ENCODE peak calls at places on chromosomes 7 and 10, in eight cellular contexts. One of them, this sample, is unnamed. For H3K4me1, the result is how much of the 10 kb centered on the place peaks cover.

GRCh38 chr7:130393799-130394411 is 13.6 kb downstream of the CPA1 start:
- DNase-seq in mesendoderm: no peak
- DNase-seq in uterus: no peak
- DNase-seq in sigmoid colon: no peak
- DNase-seq in psoas muscle: no peak
- DNase-seq in naive thymus-derived CD4-positive, alpha-beta T cell: no peak
- DNase-seq in neural progenitor cell: no peak
- DNase-seq in hepatocyte: no peak
- DNase-seq in this sample: no peak

GRCh38 chr10:79248341-79248931 is 98.8 kb upstream of the PPIF start:
- DNase-seq in naive thymus-derived CD4-positive, alpha-beta T cell: peak
- DNase-seq in psoas muscle: no peak
- DNase-seq in uterus: peak
- DNase-seq in neural progenitor cell: no peak
- DNase-seq in hepatocyte: no peak
- DNase-seq in sigmoid colon: peak
- DNase-seq in mesendoderm: no peak
- DNase-seq in this sample: no peak

GRCh38 chr10:95312264-95312663 is 21.5 kb upstream of the PDLIM1 start:
- DNase-seq in neural progenitor cell: no peak
- DNase-seq in mesendoderm: no peak
- DNase-seq in hepatocyte: no peak
- DNase-seq in psoas muscle: no peak
- DNase-seq in naive thymus-derived CD4-positive, alpha-beta T cell: no peak
- DNase-seq in sigmoid colon: peak
- DNase-seq in uterus: no peak
- DNase-seq in this sample: no peak

GRCh38 chr7:112290065-112290464 is 83.6 kb downstream of the ZNF277 start:
- DNase-seq in hepatocyte: no peak
- DNase-seq in neural progenitor cell: no peak
- DNase-seq in mesendoderm: no peak
- DNase-seq in psoas muscle: no peak
- DNase-seq in sigmoid colon: no peak
- DNase-seq in uterus: no peak
- DNase-seq in naive thymus-derived CD4-positive, alpha-beta T cell: no peak
- DNase-seq in this sample: no peak

GRCh38 chr7:157760004-157760730 is 423.4 kb downstream of the DNAJB6 start:
- DNase-seq in uterus: no peak
- DNase-seq in naive thymus-derived CD4-positive, alpha-beta T cell: no peak
- DNase-seq in hepatocyte: no peak
- DNase-seq in mesendoderm: peak
- DNase-seq in neural progenitor cell: peak
- DNase-seq in sigmoid colon: no peak
- DNase-seq in psoas muscle: no peak
- DNase-seq in this sample: no peak

GRCh38 chr10:119022846-119023552 is 6.5 kb upstream of the NANOS1 start:
- DNase-seq in sigmoid colon: no peak
- DNase-seq in hepatocyte: no peak
- DNase-seq in uterus: no peak
- DNase-seq in naive thymus-derived CD4-positive, alpha-beta T cell: no peak
- DNase-seq in neural progenitor cell: no peak
- DNase-seq in psoas muscle: no peak
- DNase-seq in mesendoderm: peak
- DNase-seq in this sample: no peak

GRCh38 chr7:2175514-2175913 is 57.2 kb downstream of the MAD1L1 start:
- DNase-seq in naive thymus-derived CD4-positive, alpha-beta T cell: no peak
- DNase-seq in uterus: peak
- DNase-seq in hepatocyte: peak
- DNase-seq in sigmoid colon: no peak
- DNase-seq in mesendoderm: peak
- DNase-seq in psoas muscle: no peak
- DNase-seq in neural progenitor cell: no peak
- DNase-seq in this sample: no peak

GRCh38 chr7:155988421-155988820 is 176.2 kb upstream of the SHH start:
- DNase-seq in sigmoid colon: no peak
- DNase-seq in psoas muscle: no peak
- DNase-seq in hepatocyte: no peak
- DNase-seq in neural progenitor cell: no peak
- DNase-seq in uterus: no peak
- DNase-seq in mesendoderm: no peak
- DNase-seq in naive thymus-derived CD4-positive, alpha-beta T cell: no peak
- DNase-seq in this sample: no peak

GRCh38 chr10:32244421-32245207 is 102.3 kb downstream of the EPC1 start:
- DNase-seq in uterus: no peak
- DNase-seq in hepatocyte: peak
- DNase-seq in neural progenitor cell: no peak
- DNase-seq in sigmoid colon: no peak
- DNase-seq in mesendoderm: no peak
- DNase-seq in naive thymus-derived CD4-positive, alpha-beta T cell: no peak
- DNase-seq in psoas muscle: no peak
- DNase-seq in this sample: no peak

GRCh38 chr7:74324499-74325229 is 35.5 kb downstream of the CLIP2 start:
- DNase-seq in sigmoid colon: peak
- DNase-seq in uterus: peak
- DNase-seq in psoas muscle: no peak
- DNase-seq in naive thymus-derived CD4-positive, alpha-beta T cell: no peak
- DNase-seq in neural progenitor cell: no peak
- DNase-seq in mesendoderm: no peak
- DNase-seq in hepatocyte: no peak
- DNase-seq in this sample: no peak

GRCh38 chr7:108424013-108424412 is 32.2 kb downstream of the NRCAM start:
- DNase-seq in hepatocyte: no peak
- DNase-seq in uterus: no peak
- DNase-seq in mesendoderm: no peak
- DNase-seq in sigmoid colon: no peak
- DNase-seq in psoas muscle: no peak
- DNase-seq in neural progenitor cell: no peak
- DNase-seq in naive thymus-derived CD4-positive, alpha-beta T cell: no peak
- DNase-seq in this sample: no peak

GRCh38 chr10:5910323-5911100 is 20.5 kb downstream of the FBH1 start:
- DNase-seq in hepatocyte: no peak
- DNase-seq in sigmoid colon: peak
- DNase-seq in psoas muscle: no peak
- DNase-seq in mesendoderm: no peak
- DNase-seq in uterus: no peak
- DNase-seq in neural progenitor cell: no peak
- DNase-seq in naive thymus-derived CD4-positive, alpha-beta T cell: no peak
- DNase-seq in this sample: no peak

GRCh38 chr7:44709945-44710596 is 38.6 kb upstream of the ZMIZ2 start:
- DNase-seq in hepatocyte: no peak
- DNase-seq in sigmoid colon: peak
- DNase-seq in mesendoderm: no peak
- DNase-seq in neural progenitor cell: no peak
- DNase-seq in psoas muscle: no peak
- DNase-seq in uterus: no peak
- DNase-seq in naive thymus-derived CD4-positive, alpha-beta T cell: no peak
- DNase-seq in this sample: no peak

GRCh38 chr7:18019562-18019961 is 8.1 kb downstream of the PRPS1L1 start:
- DNase-seq in psoas muscle: no peak
- DNase-seq in naive thymus-derived CD4-positive, alpha-beta T cell: no peak
- DNase-seq in neural progenitor cell: no peak
- DNase-seq in mesendoderm: peak
- DNase-seq in sigmoid colon: no peak
- DNase-seq in hepatocyte: peak
- DNase-seq in uterus: no peak
- DNase-seq in this sample: no peak

GRCh38 chr7:99090811-99091582 is 52.9 kb downstream of the SMURF1 start:
- DNase-seq in naive thymus-derived CD4-positive, alpha-beta T cell: no peak
- DNase-seq in uterus: no peak
- DNase-seq in hepatocyte: no peak
- DNase-seq in neural progenitor cell: no peak
- DNase-seq in mesendoderm: peak
- DNase-seq in sigmoid colon: no peak
- DNase-seq in psoas muscle: no peak
- DNase-seq in this sample: no peak

GRCh38 chr10:63700209-63700934 is 179.2 kb downstream of the REEP3 start:
- DNase-seq in naive thymus-derived CD4-positive, alpha-beta T cell: no peak
- DNase-seq in hepatocyte: peak
- DNase-seq in sigmoid colon: no peak
- DNase-seq in psoas muscle: peak
- DNase-seq in neural progenitor cell: no peak
- DNase-seq in mesendoderm: no peak
- DNase-seq in uterus: peak
- DNase-seq in this sample: no peak

GRCh38 chr7:22418251-22419046 is 61.5 kb upstream of the RAPGEF5 start:
- DNase-seq in naive thymus-derived CD4-positive, alpha-beta T cell: no peak
- DNase-seq in psoas muscle: no peak
- DNase-seq in uterus: no peak
- DNase-seq in hepatocyte: no peak
- DNase-seq in neural progenitor cell: no peak
- DNase-seq in mesendoderm: no peak
- DNase-seq in sigmoid colon: no peak
- DNase-seq in this sample: no peak

GRCh38 chr10:111479966-111480365 is 403.1 kb downstream of the ADRA2A start:
- DNase-seq in naive thymus-derived CD4-positive, alpha-beta T cell: no peak
- DNase-seq in hepatocyte: no peak
- DNase-seq in sigmoid colon: no peak
- DNase-seq in uterus: no peak
- DNase-seq in neural progenitor cell: no peak
- DNase-seq in mesendoderm: peak
- DNase-seq in psoas muscle: no peak
- DNase-seq in this sample: no peak

GRCh38 chr10:105185101-105185500 is 544.0 kb downstream of the SORCS3 start:
- DNase-seq in naive thymus-derived CD4-positive, alpha-beta T cell: no peak
- DNase-seq in hepatocyte: no peak
- DNase-seq in psoas muscle: no peak
- DNase-seq in neural progenitor cell: no peak
- DNase-seq in uterus: no peak
- DNase-seq in sigmoid colon: no peak
- DNase-seq in mesendoderm: no peak
- DNase-seq in this sample: no peak

GRCh38 chr7:108358553-108358952 is 97.7 kb downstream of the NRCAM start:
- DNase-seq in hepatocyte: peak
- DNase-seq in uterus: no peak
- DNase-seq in sigmoid colon: no peak
- DNase-seq in psoas muscle: no peak
- DNase-seq in mesendoderm: peak
- DNase-seq in neural progenitor cell: no peak
- DNase-seq in naive thymus-derived CD4-positive, alpha-beta T cell: no peak
- DNase-seq in this sample: no peak

GRCh38 chr7:19442016-19442785 is 266.6 kb downstream of the POLR1F start:
- DNase-seq in neural progenitor cell: peak
- DNase-seq in hepatocyte: peak
- DNase-seq in uterus: no peak
- DNase-seq in psoas muscle: no peak
- DNase-seq in sigmoid colon: no peak
- DNase-seq in mesendoderm: peak
- DNase-seq in naive thymus-derived CD4-positive, alpha-beta T cell: no peak
- DNase-seq in this sample: no peak

GRCh38 chr7:105656922-105657521 is 75.7 kb upstream of the EFCAB10 start:
- DNase-seq in neural progenitor cell: peak
- DNase-seq in hepatocyte: no peak
- DNase-seq in sigmoid colon: peak
- DNase-seq in naive thymus-derived CD4-positive, alpha-beta T cell: peak
- DNase-seq in psoas muscle: no peak
- DNase-seq in mesendoderm: peak
- DNase-seq in uterus: no peak
- DNase-seq in this sample: no peak

GRCh38 chr7:130899638-130900401 is 165.8 kb upstream of the KLF14 start:
- DNase-seq in naive thymus-derived CD4-positive, alpha-beta T cell: no peak
- DNase-seq in neural progenitor cell: no peak
- DNase-seq in uterus: no peak
- DNase-seq in mesendoderm: no peak
- DNase-seq in hepatocyte: peak
- DNase-seq in sigmoid colon: no peak
- DNase-seq in psoas muscle: no peak
- DNase-seq in this sample: no peak

GRCh38 chr7:144821069-144821468 is 14.8 kb downstream of the TPK1 start:
- DNase-seq in uterus: no peak
- DNase-seq in mesendoderm: no peak
- DNase-seq in psoas muscle: no peak
- DNase-seq in hepatocyte: no peak
- DNase-seq in neural progenitor cell: no peak
- DNase-seq in naive thymus-derived CD4-positive, alpha-beta T cell: no peak
- DNase-seq in sigmoid colon: no peak
- DNase-seq in this sample: no peak

GRCh38 chr7:28200598-28200997 is 20.0 kb upstream of the JAZF1 start:
- DNase-seq in sigmoid colon: no peak
- DNase-seq in uterus: no peak
- DNase-seq in naive thymus-derived CD4-positive, alpha-beta T cell: no peak
- DNase-seq in neural progenitor cell: no peak
- DNase-seq in hepatocyte: no peak
- DNase-seq in mesendoderm: no peak
- DNase-seq in psoas muscle: no peak
- DNase-seq in this sample: no peak

DNA sequence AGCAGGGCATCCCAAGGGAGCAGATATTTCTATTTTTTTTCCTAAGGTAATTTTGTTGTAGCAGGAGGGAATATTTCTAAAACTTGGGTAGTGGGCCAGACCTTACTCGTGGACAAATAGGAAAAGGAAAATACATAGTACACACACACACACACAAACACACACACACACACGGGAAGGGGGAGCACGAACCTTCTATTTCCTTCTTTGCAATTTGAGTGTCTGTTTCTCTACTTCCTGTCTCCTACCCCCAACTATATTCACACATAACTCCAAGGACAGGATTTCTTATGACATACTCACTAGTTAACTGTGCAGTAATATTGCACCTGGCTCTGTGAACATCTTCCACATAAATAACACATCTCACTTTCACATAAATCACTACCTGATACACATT is 4.4 kb downstream of the LDB1 start:
- DNase-seq in uterus: no peak
- DNase-seq in naive thymus-derived CD4-positive, alpha-beta T cell: no peak
- DNase-seq in mesendoderm: no peak
- DNase-seq in hepatocyte: no peak
- DNase-seq in neural progenitor cell: no peak
- DNase-seq in sigmoid colon: no peak
- DNase-seq in psoas muscle: no peak
- DNase-seq in this sample: no peak
- H3K4me1 ChIP-seq in uterus: under half
- H3K4me1 ChIP-seq in naive thymus-derived CD4-positive, alpha-beta T cell: half or more
- H3K4me1 ChIP-seq in mesendoderm: under half
- H3K4me1 ChIP-seq in hepatocyte: half or more
- H3K4me1 ChIP-seq in neural progenitor cell: half or more
- H3K4me1 ChIP-seq in sigmoid colon: under half
- H3K4me1 ChIP-seq in psoas muscle: half or more
- H3K4me1 ChIP-seq in this sample: half or more

GRCh38 chr7:87877641-87878040 is 1.3 kb downstream of the DBF4 start:
- DNase-seq in psoas muscle: no peak
- DNase-seq in mesendoderm: no peak
- DNase-seq in sigmoid colon: no peak
- DNase-seq in neural progenitor cell: no peak
- DNase-seq in hepatocyte: no peak
- DNase-seq in naive thymus-derived CD4-positive, alpha-beta T cell: no peak
- DNase-seq in uterus: no peak
- DNase-seq in this sample: no peak
- H3K4me1 ChIP-seq in psoas muscle: under half
- H3K4me1 ChIP-seq in mesendoderm: under half
- H3K4me1 ChIP-seq in sigmoid colon: under half
- H3K4me1 ChIP-seq in neural progenitor cell: under half
- H3K4me1 ChIP-seq in hepatocyte: under half
- H3K4me1 ChIP-seq in naive thymus-derived CD4-positive, alpha-beta T cell: under half
- H3K4me1 ChIP-seq in uterus: under half
- H3K4me1 ChIP-seq in this sample: under half

GRCh38 chr10:124109261-124109660 is 15.9 kb upstream of the CHST15 start:
- DNase-seq in neural progenitor cell: no peak
- DNase-seq in mesendoderm: no peak
- DNase-seq in uterus: no peak
- DNase-seq in hepatocyte: no peak
- DNase-seq in psoas muscle: no peak
- DNase-seq in sigmoid colon: no peak
- DNase-seq in naive thymus-derived CD4-positive, alpha-beta T cell: no peak
- DNase-seq in this sample: no peak
- H3K4me1 ChIP-seq in neural progenitor cell: under half
- H3K4me1 ChIP-seq in mesendoderm: under half
- H3K4me1 ChIP-seq in uterus: under half
- H3K4me1 ChIP-seq in hepatocyte: under half
- H3K4me1 ChIP-seq in psoas muscle: under half
- H3K4me1 ChIP-seq in sigmoid colon: under half
- H3K4me1 ChIP-seq in naive thymus-derived CD4-positive, alpha-beta T cell: under half
- H3K4me1 ChIP-seq in this sample: under half

GRCh38 chr7:101370836-101371235 is 8.2 kb downstream of the COL26A1 start:
- DNase-seq in mesendoderm: no peak
- DNase-seq in neural progenitor cell: no peak
- DNase-seq in hepatocyte: no peak
- DNase-seq in sigmoid colon: no peak
- DNase-seq in uterus: no peak
- DNase-seq in psoas muscle: no peak
- DNase-seq in naive thymus-derived CD4-positive, alpha-beta T cell: no peak
- DNase-seq in this sample: no peak
- H3K4me1 ChIP-seq in mesendoderm: under half
- H3K4me1 ChIP-seq in neural progenitor cell: under half
- H3K4me1 ChIP-seq in hepatocyte: under half
- H3K4me1 ChIP-seq in sigmoid colon: under half
- H3K4me1 ChIP-seq in uterus: under half
- H3K4me1 ChIP-seq in psoas muscle: under half
- H3K4me1 ChIP-seq in naive thymus-derived CD4-positive, alpha-beta T cell: under half
- H3K4me1 ChIP-seq in this sample: under half

This sample was measured in esophagus squamous epithelium.